ENCODE peak calls at places on chromosomes 7 and 10, in six cellular contexts. One of them, this sample, is unnamed. For H3K9me3, the result is how much of the 10 kb centered on the place peaks cover.

GRCh38 chr10:79299397-79300370 is 47.6 kb upstream of the PPIF start:
- DNase-seq in GM12878: no peak
- DNase-seq in mucosa of descending colon: no peak
- DNase-seq in GM23248: peak
- DNase-seq in transverse colon: no peak
- DNase-seq in ovary: no peak
- DNase-seq in this sample: peak

GRCh38 chr7:95478139-95479037 is 7.4 kb upstream of the ASB4 start:
- DNase-seq in GM12878: no peak
- DNase-seq in mucosa of descending colon: peak
- DNase-seq in GM23248: peak
- DNase-seq in transverse colon: peak
- DNase-seq in ovary: peak
- DNase-seq in this sample: no peak

GRCh38 chr7:135558337-135558767 is 635 bp downstream of the NUP205 start:
- DNase-seq in GM12878: peak
- DNase-seq in mucosa of descending colon: peak
- DNase-seq in GM23248: peak
- DNase-seq in transverse colon: peak
- DNase-seq in ovary: peak
- DNase-seq in this sample: peak

GRCh38 chr7:71193099-71193810 is 61.3 kb downstream of the GALNT17 start:
- DNase-seq in GM12878: no peak
- DNase-seq in mucosa of descending colon: no peak
- DNase-seq in GM23248: no peak
- DNase-seq in transverse colon: no peak
- DNase-seq in ovary: no peak
- DNase-seq in this sample: no peak

GRCh38 chr10:32299354-32299980 is 47.5 kb downstream of the EPC1 start:
- DNase-seq in GM12878: no peak
- DNase-seq in mucosa of descending colon: no peak
- DNase-seq in GM23248: no peak
- DNase-seq in transverse colon: no peak
- DNase-seq in ovary: no peak
- DNase-seq in this sample: no peak

GRCh38 chr10:21526952-21527633 is 1.6 kb upstream of the SKIDA1 start:
- DNase-seq in GM12878: no peak
- DNase-seq in mucosa of descending colon: peak
- DNase-seq in GM23248: peak
- DNase-seq in transverse colon: peak
- DNase-seq in ovary: peak
- DNase-seq in this sample: peak

GRCh38 chr7:86664991-86665390 is 21.3 kb downstream of the GRM3 start:
- DNase-seq in GM12878: no peak
- DNase-seq in mucosa of descending colon: no peak
- DNase-seq in GM23248: no peak
- DNase-seq in transverse colon: no peak
- DNase-seq in ovary: no peak
- DNase-seq in this sample: no peak

GRCh38 chr7:7221602-7222038 is 39.3 kb downstream of the C1GALT1 start:
- DNase-seq in GM12878: no peak
- DNase-seq in mucosa of descending colon: no peak
- DNase-seq in GM23248: peak
- DNase-seq in transverse colon: no peak
- DNase-seq in ovary: no peak
- DNase-seq in this sample: peak

GRCh38 chr10:131117416-131118212 is 193.9 kb downstream of the TCERG1L start:
- DNase-seq in GM12878: no peak
- DNase-seq in mucosa of descending colon: no peak
- DNase-seq in GM23248: no peak
- DNase-seq in transverse colon: no peak
- DNase-seq in ovary: no peak
- DNase-seq in this sample: no peak

GRCh38 chr10:90195288-90195840 is 494.0 kb downstream of the KIF20B start:
- DNase-seq in GM12878: no peak
- DNase-seq in mucosa of descending colon: no peak
- DNase-seq in GM23248: no peak
- DNase-seq in transverse colon: no peak
- DNase-seq in ovary: no peak
- DNase-seq in this sample: no peak

GRCh38 chr7:31735991-31736982 is 49.3 kb downstream of the PPP1R17 start:
- DNase-seq in GM12878: no peak
- DNase-seq in mucosa of descending colon: peak
- DNase-seq in GM23248: peak
- DNase-seq in transverse colon: peak
- DNase-seq in ovary: peak
- DNase-seq in this sample: peak

GRCh38 chr10:128287921-128288320 is 161.7 kb upstream of the MKI67 start:
- DNase-seq in GM12878: no peak
- DNase-seq in mucosa of descending colon: no peak
- DNase-seq in GM23248: no peak
- DNase-seq in transverse colon: no peak
- DNase-seq in ovary: no peak
- DNase-seq in this sample: no peak

GRCh38 chr7:154871483-154871882 is 131.4 kb downstream of the PAXIP1 start:
- DNase-seq in GM12878: no peak
- DNase-seq in mucosa of descending colon: no peak
- DNase-seq in GM23248: no peak
- DNase-seq in transverse colon: no peak
- DNase-seq in ovary: no peak
- DNase-seq in this sample: no peak

GRCh38 chr7:154869436-154869835 is 133.5 kb downstream of the PAXIP1 start:
- DNase-seq in GM12878: no peak
- DNase-seq in mucosa of descending colon: no peak
- DNase-seq in GM23248: no peak
- DNase-seq in transverse colon: no peak
- DNase-seq in ovary: no peak
- DNase-seq in this sample: no peak

GRCh38 chr7:154865984-154866685 is 136.8 kb downstream of the PAXIP1 start:
- DNase-seq in GM12878: no peak
- DNase-seq in mucosa of descending colon: no peak
- DNase-seq in GM23248: no peak
- DNase-seq in transverse colon: no peak
- DNase-seq in ovary: no peak
- DNase-seq in this sample: no peak

GRCh38 chr7:154867068-154867467 is 135.9 kb downstream of the PAXIP1 start:
- DNase-seq in GM12878: peak
- DNase-seq in mucosa of descending colon: no peak
- DNase-seq in GM23248: no peak
- DNase-seq in transverse colon: no peak
- DNase-seq in ovary: no peak
- DNase-seq in this sample: no peak

DNA sequence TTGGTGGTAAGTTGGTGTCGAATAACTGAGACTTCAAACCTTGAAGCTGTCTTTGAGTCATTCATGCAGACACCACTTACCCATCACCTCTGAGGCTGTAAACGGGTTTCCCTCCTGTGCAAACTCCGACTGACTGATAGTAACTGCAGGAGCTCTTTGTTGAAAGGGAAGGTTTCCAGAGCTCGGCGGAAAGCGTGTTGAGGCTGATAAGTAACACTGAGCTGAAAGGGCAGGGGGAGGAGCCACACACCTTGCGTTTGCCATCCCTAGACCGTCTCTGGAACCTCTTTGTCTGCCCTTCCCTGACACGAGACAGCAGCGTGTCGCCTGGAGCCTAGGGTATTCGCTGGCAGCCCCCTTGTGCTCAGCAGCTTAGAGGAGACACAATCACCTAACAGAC is 134.0 kb downstream of the PAXIP1 start:
- DNase-seq in GM12878: no peak
- DNase-seq in mucosa of descending colon: no peak
- DNase-seq in GM23248: no peak
- DNase-seq in transverse colon: no peak
- DNase-seq in ovary: no peak
- DNase-seq in this sample: no peak
- H3K9me3 ChIP-seq in GM12878: under half
- H3K9me3 ChIP-seq in mucosa of descending colon: under half
- H3K9me3 ChIP-seq in GM23248: under half
- H3K9me3 ChIP-seq in transverse colon: under half
- H3K9me3 ChIP-seq in ovary: under half
- H3K9me3 ChIP-seq in this sample: under half

DNA sequence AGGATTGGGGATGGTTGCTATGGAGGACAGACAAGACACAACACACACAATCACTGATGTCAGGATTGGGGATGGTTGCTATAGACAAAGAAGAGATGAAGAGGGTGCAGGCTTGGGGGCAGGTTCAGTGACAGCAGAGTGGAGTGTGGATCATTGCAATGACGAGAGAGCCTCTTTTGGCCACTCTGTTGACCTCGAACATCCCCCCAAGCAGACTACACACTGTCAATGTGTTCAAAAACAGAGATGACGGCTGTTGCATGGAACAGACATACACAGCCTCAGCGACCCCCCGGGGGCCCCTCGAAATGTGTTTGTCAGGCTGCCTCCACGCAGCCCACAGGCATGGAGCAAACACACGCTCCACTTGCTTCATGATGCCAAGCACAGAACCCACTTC is 133.0 kb downstream of the PTPRN2 start:
- DNase-seq in GM12878: no peak
- DNase-seq in mucosa of descending colon: no peak
- DNase-seq in GM23248: no peak
- DNase-seq in transverse colon: no peak
- DNase-seq in ovary: no peak
- DNase-seq in this sample: no peak
- H3K9me3 ChIP-seq in GM12878: under half
- H3K9me3 ChIP-seq in mucosa of descending colon: under half
- H3K9me3 ChIP-seq in GM23248: under half
- H3K9me3 ChIP-seq in transverse colon: under half
- H3K9me3 ChIP-seq in ovary: under half
- H3K9me3 ChIP-seq in this sample: under half

GRCh38 chr7:29019896-29020295 is 61.8 kb upstream of the TRIL start:
- DNase-seq in GM12878: no peak
- DNase-seq in mucosa of descending colon: no peak
- DNase-seq in GM23248: no peak
- DNase-seq in transverse colon: no peak
- DNase-seq in ovary: no peak
- DNase-seq in this sample: no peak

GRCh38 chr7:29017666-29018065 is 59.5 kb upstream of the TRIL start:
- DNase-seq in GM12878: no peak
- DNase-seq in mucosa of descending colon: no peak
- DNase-seq in GM23248: peak
- DNase-seq in transverse colon: no peak
- DNase-seq in ovary: no peak
- DNase-seq in this sample: no peak

GRCh38 chr7:29019275-29019820 is 61.2 kb upstream of the TRIL start:
- DNase-seq in GM12878: no peak
- DNase-seq in mucosa of descending colon: no peak
- DNase-seq in GM23248: peak
- DNase-seq in transverse colon: no peak
- DNase-seq in ovary: no peak
- DNase-seq in this sample: no peak

DNA sequence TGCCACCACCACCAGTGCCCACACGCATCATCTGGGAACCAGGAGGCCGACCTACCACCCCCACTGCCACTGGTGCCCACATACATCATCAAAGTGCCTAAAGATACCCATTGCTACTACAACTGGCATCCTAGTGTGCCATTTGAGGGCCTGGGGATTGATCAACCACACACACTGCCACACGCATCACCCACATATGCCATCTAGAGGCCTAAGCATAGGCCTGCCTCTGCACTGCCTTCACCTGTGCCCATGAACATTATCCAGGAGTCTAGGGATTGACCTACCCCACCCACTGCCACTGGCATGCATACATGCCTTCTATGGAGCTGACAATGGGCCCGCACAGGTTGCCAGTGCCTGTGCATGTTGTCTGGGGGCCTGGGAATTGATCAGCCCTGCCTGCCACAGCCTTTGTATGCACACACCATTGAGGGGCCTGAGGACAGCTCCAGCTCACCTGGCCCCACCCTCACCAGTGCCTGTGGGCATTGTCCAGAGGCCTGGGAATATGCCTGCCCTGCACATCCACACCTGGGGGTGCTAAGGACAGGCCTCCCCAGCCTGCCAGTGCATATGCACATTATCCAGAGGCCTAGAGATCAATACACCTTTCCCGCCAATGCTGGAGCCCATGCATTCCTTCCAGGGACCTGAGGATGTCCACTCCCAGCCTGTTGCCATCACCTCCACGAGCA is 64.3 kb upstream of the TRIL start:
- DNase-seq in GM12878: no peak
- DNase-seq in mucosa of descending colon: no peak
- DNase-seq in GM23248: no peak
- DNase-seq in transverse colon: no peak
- DNase-seq in ovary: no peak
- DNase-seq in this sample: no peak
- H3K9me3 ChIP-seq in GM12878: under half
- H3K9me3 ChIP-seq in mucosa of descending colon: under half
- H3K9me3 ChIP-seq in GM23248: under half
- H3K9me3 ChIP-seq in transverse colon: under half
- H3K9me3 ChIP-seq in ovary: under half
- H3K9me3 ChIP-seq in this sample: under half

GRCh38 chr7:93133020-93133419 is 15.2 kb downstream of the SAMD9L start:
- DNase-seq in GM12878: no peak
- DNase-seq in mucosa of descending colon: no peak
- DNase-seq in GM23248: no peak
- DNase-seq in transverse colon: no peak
- DNase-seq in ovary: no peak
- DNase-seq in this sample: no peak

GRCh38 chr7:93132216-93132615 is 14.4 kb upstream of the SAMD9 start:
- DNase-seq in GM12878: no peak
- DNase-seq in mucosa of descending colon: no peak
- DNase-seq in GM23248: no peak
- DNase-seq in transverse colon: no peak
- DNase-seq in ovary: no peak
- DNase-seq in this sample: no peak
- H3K9me3 ChIP-seq in GM12878: under half
- H3K9me3 ChIP-seq in mucosa of descending colon: half or more
- H3K9me3 ChIP-seq in GM23248: under half
- H3K9me3 ChIP-seq in transverse colon: half or more
- H3K9me3 ChIP-seq in ovary: under half
- H3K9me3 ChIP-seq in this sample: under half

GRCh38 chr7:93819699-93820098 is 70.9 kb downstream of the TFPI2 start:
- DNase-seq in GM12878: no peak
- DNase-seq in mucosa of descending colon: no peak
- DNase-seq in GM23248: no peak
- DNase-seq in transverse colon: no peak
- DNase-seq in ovary: no peak
- DNase-seq in this sample: no peak
- H3K9me3 ChIP-seq in GM12878: under half
- H3K9me3 ChIP-seq in mucosa of descending colon: under half
- H3K9me3 ChIP-seq in GM23248: under half
- H3K9me3 ChIP-seq in transverse colon: under half
- H3K9me3 ChIP-seq in ovary: under half
- H3K9me3 ChIP-seq in this sample: under half

GRCh38 chr10:133520193-133520738 is 6.9 kb upstream of the CYP2E1 start:
- DNase-seq in GM12878: peak
- DNase-seq in mucosa of descending colon: peak
- DNase-seq in GM23248: peak
- DNase-seq in transverse colon: peak
- DNase-seq in ovary: peak
- DNase-seq in this sample: peak

GRCh38 chr10:133526957-133527588 is at the start of gene CYP2E1:
- DNase-seq in GM12878: no peak
- DNase-seq in mucosa of descending colon: no peak
- DNase-seq in GM23248: no peak
- DNase-seq in transverse colon: no peak
- DNase-seq in ovary: no peak
- DNase-seq in this sample: no peak

GRCh38 chr10:133525444-133525843 is 1.7 kb upstream of the CYP2E1 start:
- DNase-seq in GM12878: no peak
- DNase-seq in mucosa of descending colon: no peak
- DNase-seq in GM23248: no peak
- DNase-seq in transverse colon: no peak
- DNase-seq in ovary: no peak
- DNase-seq in this sample: no peak

GRCh38 chr10:133527779-133528271 is 662 bp downstream of the CYP2E1 start:
- DNase-seq in GM12878: no peak
- DNase-seq in mucosa of descending colon: no peak
- DNase-seq in GM23248: peak
- DNase-seq in transverse colon: no peak
- DNase-seq in ovary: no peak
- DNase-seq in this sample: no peak

GRCh38 chr10:133523631-133524203 is 3.4 kb upstream of the CYP2E1 start:
- DNase-seq in GM12878: no peak
- DNase-seq in mucosa of descending colon: no peak
- DNase-seq in GM23248: no peak
- DNase-seq in transverse colon: no peak
- DNase-seq in ovary: no peak
- DNase-seq in this sample: no peak
- H3K9me3 ChIP-seq in GM12878: under half
- H3K9me3 ChIP-seq in mucosa of descending colon: under half
- H3K9me3 ChIP-seq in GM23248: under half
- H3K9me3 ChIP-seq in transverse colon: under half
- H3K9me3 ChIP-seq in ovary: under half
- H3K9me3 ChIP-seq in this sample: under half